ENCODE peak calls at places on chromosomes 2 and 18, in four cellular contexts. O, F, W and I are unnamed samples.

GRCh38 chr2:182360012-182360662 is 66.7 kb downstream of the PDE1A start:
- DNase-seq in W (no peak), O (no peak), F (no peak), I (no peak)

GRCh38 chr2:164784376-164784775 is 57.2 kb downstream of the COBLL1 start:
- DNase-seq in O (no peak), W (no peak), F (no peak), I (no peak)

GRCh38 chr2:75627902-75628504 is 18.6 kb upstream of the MRPL19 start:
- DNase-seq in W (peak), F (peak), O (peak), I (peak)

GRCh38 chr18:50742947-50743346 is 76.9 kb downstream of the MRO start:
- DNase-seq in W (no peak), F (no peak), O (no peak), I (no peak)

GRCh38 chr18:49016648-49017539 is 66.1 kb upstream of the SMAD7 start:
- DNase-seq in F (no peak), W (no peak), O (peak), I (no peak)

GRCh38 chr2:186348200-186348599 is 137.9 kb upstream of the ZC3H15 start:
- DNase-seq in O (no peak), W (no peak), F (no peak), I (no peak)

GRCh38 chr18:9608728-9609127 is 5.6 kb downstream of the PPP4R1 start:
- DNase-seq in W (no peak), O (no peak), F (no peak), I (no peak)

GRCh38 chr18:75003764-75004690 is 204.9 kb downstream of the PTGR3 start:
- DNase-seq in F (no peak), W (no peak), O (no peak), I (no peak)

GRCh38 chr2:63192889-63193778 is 142.5 kb downstream of the OTX1 start:
- DNase-seq in O (no peak), F (no peak), W (no peak), I (no peak)

GRCh38 chr2:96538487-96539214 is 2.1 kb downstream of the ARID5A start:
- DNase-seq in O (peak), F (peak), W (peak), I (peak)

GRCh38 chr2:207071820-207072219 is 93.9 kb downstream of the KLF7 start:
- DNase-seq in O (no peak), F (no peak), W (no peak), I (no peak)

GRCh38 chr2:109211324-109211723 is 82.3 kb downstream of the SH3RF3 start:
- DNase-seq in O (no peak), W (no peak), F (no peak), I (no peak)

GRCh38 chr2:27920148-27920885 is 29.8 kb downstream of the BABAM2 start:
- DNase-seq in W (no peak), O (no peak), F (no peak), I (peak)

GRCh38 chr2:239310401-239311061 is 90.3 kb downstream of the HDAC4 start:
- DNase-seq in F (no peak), W (no peak), O (peak), I (peak)

GRCh38 chr2:241925821-241926441 is 56.4 kb downstream of the RTP5 start:
- DNase-seq in F (no peak), O (peak), W (no peak), I (peak)

GRCh38 chr2:88263861-88264260 is 93.7 kb downstream of the THNSL2 start:
- DNase-seq in W (no peak), O (no peak), F (no peak), I (no peak)

GRCh38 chr2:9590635-9591034 is 35.0 kb upstream of the ADAM17 start:
- DNase-seq in W (no peak), O (no peak), F (no peak), I (no peak)

GRCh38 chr2:145170787-145171186 is 650.9 kb upstream of the ZEB2 start:
- DNase-seq in O (no peak), F (no peak), W (no peak), I (no peak)

GRCh38 chr2:79116997-79117928 is 3.0 kb upstream of the REG1A start:
- DNase-seq in W (no peak), F (no peak), O (no peak), I (no peak)

GRCh38 chr2:85275984-85276540 is 51.7 kb downstream of the TGOLN2 start:
- DNase-seq in F (no peak), W (no peak), O (no peak), I (no peak)

GRCh38 chr2:44522846-44523245 is 161.1 kb downstream of the CAMKMT start:
- DNase-seq in F (no peak), W (no peak), O (no peak), I (no peak)